ENCODE peak calls at places on chromosomes 2 and 18, in four cellular contexts. One of them, this sample, is unnamed.

GRCh38 chr18:25223899-25224607 is 127.9 kb downstream of the ZNF521 start:
- DNase-seq in HepG2: no peak
- DNase-seq in GM12878: no peak
- DNase-seq in K562: no peak
- DNase-seq in this sample: no peak

GRCh38 chr2:193502363-193503035 is 1307.8 kb upstream of the TMEFF2 start:
- DNase-seq in GM12878: no peak
- DNase-seq in HepG2: no peak
- DNase-seq in K562: peak
- DNase-seq in this sample: peak

GRCh38 chr18:42192251-42193248 is 237.5 kb downstream of the PIK3C3 start:
- DNase-seq in K562: no peak
- DNase-seq in HepG2: peak
- DNase-seq in GM12878: no peak
- DNase-seq in this sample: no peak

GRCh38 chr2:101738649-101739048 is 41.1 kb downstream of the MAP4K4 start:
- DNase-seq in K562: no peak
- DNase-seq in GM12878: no peak
- DNase-seq in HepG2: no peak
- DNase-seq in this sample: no peak

GRCh38 chr2:96984300-96984699 is 2.1 kb downstream of the FAM178B start:
- DNase-seq in GM12878: no peak
- DNase-seq in HepG2: no peak
- DNase-seq in K562: no peak
- DNase-seq in this sample: no peak

GRCh38 chr2:109143214-109144187 is 14.5 kb downstream of the SH3RF3 start:
- DNase-seq in GM12878: peak
- DNase-seq in K562: no peak
- DNase-seq in HepG2: no peak
- DNase-seq in this sample: no peak

GRCh38 chr2:133566967-133567645 is 1.2 kb downstream of the NCKAP5 start:
- DNase-seq in GM12878: no peak
- DNase-seq in HepG2: no peak
- DNase-seq in K562: no peak
- DNase-seq in this sample: no peak

GRCh38 chr2:204234879-204235278 is 298.3 kb downstream of the ICOS start:
- DNase-seq in GM12878: no peak
- DNase-seq in K562: no peak
- DNase-seq in HepG2: no peak
- DNase-seq in this sample: no peak

GRCh38 chr2:85215074-85216050 is 82.2 kb downstream of the TCF7L1 start:
- DNase-seq in K562: no peak
- DNase-seq in GM12878: no peak
- DNase-seq in HepG2: peak
- DNase-seq in this sample: no peak

GRCh38 chr2:39620067-39620466 is 45.6 kb upstream of the TMEM178A start:
- DNase-seq in GM12878: no peak
- DNase-seq in K562: peak
- DNase-seq in HepG2: peak
- DNase-seq in this sample: no peak

GRCh38 chr2:232988444-232988843 is 24.6 kb downstream of the NGEF start:
- DNase-seq in HepG2: peak
- DNase-seq in GM12878: no peak
- DNase-seq in K562: no peak
- DNase-seq in this sample: no peak

GRCh38 chr18:6414118-6414722 is 491 bp downstream of the L3MBTL4 start:
- DNase-seq in GM12878: no peak
- DNase-seq in K562: no peak
- DNase-seq in HepG2: peak
- DNase-seq in this sample: peak
- TF ChIP-seq ATF2 in GM12878: no peak
- TF ChIP-seq ATF2 in K562: no peak
- TF ChIP-seq ATF2 in HepG2: no peak
- TF ChIP-seq ATF2 in this sample: no peak

DNA sequence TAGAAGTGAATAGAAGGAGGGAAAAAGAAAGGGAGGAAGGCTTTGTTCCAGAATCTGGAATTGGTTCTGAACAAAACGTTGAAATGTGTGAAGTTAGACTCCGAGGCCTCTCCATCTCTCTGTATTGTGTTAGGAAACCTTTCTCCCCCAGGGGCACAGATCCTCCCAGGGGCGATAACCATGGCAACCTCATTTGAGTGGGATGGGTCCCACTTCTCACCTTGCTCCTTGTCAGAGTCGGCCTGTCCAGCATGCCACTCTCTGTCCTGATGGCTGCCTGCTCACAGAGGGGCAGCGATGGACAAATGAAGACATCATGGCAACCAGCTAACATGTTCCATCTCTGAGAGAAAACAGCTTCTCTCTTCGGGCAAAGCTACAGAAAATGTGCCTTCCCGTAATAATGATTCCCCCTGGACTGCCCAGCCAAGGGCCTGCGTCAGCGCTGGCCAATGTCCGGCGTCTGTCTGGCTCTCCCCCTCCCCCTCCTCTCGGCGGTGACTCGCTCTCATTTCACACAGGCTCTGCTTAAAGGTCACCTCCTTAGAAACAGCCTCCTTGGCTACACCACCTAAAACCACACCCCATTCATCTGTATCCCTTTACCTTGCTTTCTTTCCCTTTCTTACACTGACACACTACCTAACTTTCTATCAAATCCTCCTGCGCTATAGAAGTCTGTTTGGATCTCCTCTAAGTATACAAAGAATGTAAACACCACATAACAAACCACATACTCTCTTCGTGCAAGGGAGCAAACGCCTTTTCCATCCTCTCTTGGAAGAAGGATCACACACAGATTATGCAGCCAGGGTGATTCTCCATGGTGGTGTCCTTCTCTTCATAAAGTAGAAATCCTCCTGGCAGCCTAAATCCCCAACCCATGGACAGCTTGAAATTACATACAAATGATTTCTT is 32.1 kb upstream of the TTC39C start:
- DNase-seq in HepG2: no peak
- DNase-seq in K562: no peak
- DNase-seq in GM12878: no peak
- DNase-seq in this sample: no peak
- TF ChIP-seq CREB1 in HepG2: no peak
- TF ChIP-seq CREB1 in K562: no peak
- TF ChIP-seq CREB1 in GM12878: no peak
- TF ChIP-seq CREB1 in this sample: no peak

GRCh38 chr18:6022840-6023239 is 127.5 kb upstream of the TMEM200C start:
- DNase-seq in K562: no peak
- DNase-seq in GM12878: no peak
- DNase-seq in HepG2: no peak
- DNase-seq in this sample: no peak
- TF ChIP-seq CREM in K562: no peak
- TF ChIP-seq CREM in GM12878: no peak
- TF ChIP-seq CREM in HepG2: no peak
- TF ChIP-seq CREM in this sample: no peak

GRCh38 chr18:2921778-2922177 is 75.0 kb downstream of the EMILIN2 start:
- DNase-seq in K562: no peak
- DNase-seq in HepG2: no peak
- DNase-seq in GM12878: no peak
- DNase-seq in this sample: no peak

GRCh38 chr18:2924920-2925319 is 78.1 kb downstream of the EMILIN2 start:
- DNase-seq in K562: no peak
- DNase-seq in GM12878: no peak
- DNase-seq in HepG2: no peak
- DNase-seq in this sample: no peak

GRCh38 chr18:2926528-2926927 is 79.7 kb downstream of the EMILIN2 start:
- DNase-seq in K562: no peak
- DNase-seq in HepG2: no peak
- DNase-seq in GM12878: no peak
- DNase-seq in this sample: no peak

GRCh38 chr18:2920546-2921343 is 73.9 kb downstream of the EMILIN2 start:
- DNase-seq in K562: no peak
- DNase-seq in HepG2: no peak
- DNase-seq in GM12878: no peak
- DNase-seq in this sample: no peak

GRCh38 chr18:2923464-2923863 is 76.7 kb downstream of the EMILIN2 start:
- DNase-seq in HepG2: no peak
- DNase-seq in GM12878: no peak
- DNase-seq in K562: no peak
- DNase-seq in this sample: no peak
- TF ChIP-seq ATF2 in HepG2: no peak
- TF ChIP-seq ATF2 in GM12878: no peak
- TF ChIP-seq ATF2 in K562: no peak
- TF ChIP-seq ATF2 in this sample: no peak